ENCODE peak calls at places on chromosome 1, in six cellular contexts. X, R, K, A, E and Z are unnamed samples.

GRCh38 chr1:1556505-1556904 is 16.1 kb upstream of the TMEM240 start:
- DNase-seq in X (no peak), R (no peak), K (no peak), A (no peak), E (no peak), Z (no peak)

GRCh38 chr1:10784998-10785854 is 11.2 kb downstream of the CASZ1 start:
- DNase-seq in X (no peak), R (no peak), K (no peak), A (no peak), E (no peak), Z (peak)

GRCh38 chr1:164771568-164772350 is 212.8 kb downstream of the PBX1 start:
- DNase-seq in X (peak), R (peak), K (no peak), A (no peak), E (no peak), Z (no peak)

GRCh38 chr1:21229246-21230000 is 52.7 kb upstream of the EIF4G3 start:
- DNase-seq in X (no peak), R (no peak), K (no peak), A (no peak), E (no peak), Z (no peak)

GRCh38 chr1:215636258-215636965 is 69.3 kb downstream of the KCTD3 start:
- DNase-seq in X (no peak), R (no peak), K (no peak), A (no peak), E (no peak), Z (no peak)

GRCh38 chr1:61053281-61053711 is 29.1 kb upstream of the NFIA start:
- DNase-seq in X (no peak), R (no peak), K (no peak), A (no peak), E (no peak), Z (no peak)

GRCh38 chr1:8712413-8713229 is 104.8 kb downstream of the RERE start:
- DNase-seq in X (peak), R (peak), K (no peak), A (peak), E (no peak), Z (no peak)

GRCh38 chr1:160070243-160071163 is 543 bp upstream of the KCNJ10 start:
- DNase-seq in X (peak), R (peak), K (no peak), A (no peak), E (peak), Z (peak)

GRCh38 chr1:99969729-99970591 is at the start of gene SLC35A3:
- DNase-seq in X (peak), R (peak), K (peak), A (peak), E (peak), Z (peak)

GRCh38 chr1:205986291-205986690 is 16.9 kb downstream of the RAB7B start:
- DNase-seq in X (no peak), R (no peak), K (no peak), A (no peak), E (no peak), Z (no peak)

GRCh38 chr1:114037503-114037890 is 58.2 kb downstream of the OLFML3 start:
- DNase-seq in X (peak), R (no peak), K (no peak), A (no peak), E (no peak), Z (no peak)

GRCh38 chr1:43930168-43930948 is 3.2 kb upstream of the ARTN start:
- DNase-seq in X (peak), R (no peak), K (no peak), A (no peak), E (no peak), Z (no peak)

GRCh38 chr1:64546018-64546417 is 76.1 kb downstream of the CACHD1 start:
- DNase-seq in X (peak), R (no peak), K (no peak), A (no peak), E (no peak), Z (no peak)

GRCh38 chr1:110136911-110137310 is 13.4 kb upstream of the SLC6A17 start:
- DNase-seq in X (peak), R (no peak), K (no peak), A (no peak), E (no peak), Z (peak)

GRCh38 chr1:70361727-70362413 is 7.3 kb upstream of the ANKRD13C start:
- DNase-seq in X (peak), R (peak), K (no peak), A (no peak), E (no peak), Z (no peak)

GRCh38 chr1:186722711-186723309 is 42.6 kb upstream of the PTGS2 start:
- DNase-seq in X (peak), R (peak), K (no peak), A (no peak), E (no peak), Z (no peak)

GRCh38 chr1:17596186-17596585 is 56.7 kb downstream of the ARHGEF10L start:
- DNase-seq in X (no peak), R (no peak), K (no peak), A (no peak), E (no peak), Z (no peak)

GRCh38 chr1:40868051-40868723 is 6.0 kb upstream of the CITED4 start:
- DNase-seq in X (no peak), R (peak), K (no peak), A (peak), E (no peak), Z (peak)

GRCh38 chr1:92901699-92902405 is 59.4 kb downstream of the DIPK1A start:
- DNase-seq in X (no peak), R (no peak), K (no peak), A (no peak), E (no peak), Z (no peak)

GRCh38 chr1:157404063-157404501 is 148.2 kb downstream of the FCRL5 start:
- DNase-seq in X (no peak), R (peak), K (no peak), A (no peak), E (no peak), Z (no peak)

GRCh38 chr1:207050428-207050767 is 610 bp downstream of the YOD1 start:
- DNase-seq in X (peak), R (no peak), K (no peak), A (no peak), E (no peak), Z (no peak)

GRCh38 chr1:226619031-226619430 is 70.5 kb downstream of the STUM start:
- DNase-seq in X (no peak), R (no peak), K (no peak), A (no peak), E (no peak), Z (no peak)

GRCh38 chr1:118990513-118991131 is 2.5 kb upstream of the TBX15 start:
- DNase-seq in X (no peak), R (no peak), K (no peak), A (no peak), E (no peak), Z (no peak)

GRCh38 chr1:214551052-214551435 is 358 bp downstream of the PTPN14 start:
- DNase-seq in X (peak), R (no peak), K (no peak), A (no peak), E (no peak), Z (peak)

GRCh38 chr1:36710008-36710407 is 227.3 kb upstream of the CSF3R start:
- DNase-seq in X (no peak), R (no peak), K (no peak), A (no peak), E (no peak), Z (no peak)

GRCh38 chr1:150018165-150018564 is 7.6 kb upstream of the OTUD7B start:
- DNase-seq in X (no peak), R (no peak), K (no peak), A (no peak), E (no peak), Z (no peak)

GRCh38 chr1:21318714-21319159 is 28.5 kb upstream of the ECE1 start:
- DNase-seq in X (no peak), R (no peak), K (no peak), A (no peak), E (no peak), Z (peak)

GRCh38 chr1:67489643-67490042 is 59.4 kb upstream of the SERBP1 start:
- DNase-seq in X (peak), R (peak), K (peak), A (no peak), E (no peak), Z (no peak)

GRCh38 chr1:117366982-117367768 is at the start of gene MAN1A2:
- DNase-seq in X (peak), R (peak), K (peak), A (no peak), E (peak), Z (peak)

GRCh38 chr1:30768830-30769718 is 11.5 kb upstream of the LAPTM5 start:
- DNase-seq in X (no peak), R (peak), K (no peak), A (no peak), E (no peak), Z (no peak)

DNA sequence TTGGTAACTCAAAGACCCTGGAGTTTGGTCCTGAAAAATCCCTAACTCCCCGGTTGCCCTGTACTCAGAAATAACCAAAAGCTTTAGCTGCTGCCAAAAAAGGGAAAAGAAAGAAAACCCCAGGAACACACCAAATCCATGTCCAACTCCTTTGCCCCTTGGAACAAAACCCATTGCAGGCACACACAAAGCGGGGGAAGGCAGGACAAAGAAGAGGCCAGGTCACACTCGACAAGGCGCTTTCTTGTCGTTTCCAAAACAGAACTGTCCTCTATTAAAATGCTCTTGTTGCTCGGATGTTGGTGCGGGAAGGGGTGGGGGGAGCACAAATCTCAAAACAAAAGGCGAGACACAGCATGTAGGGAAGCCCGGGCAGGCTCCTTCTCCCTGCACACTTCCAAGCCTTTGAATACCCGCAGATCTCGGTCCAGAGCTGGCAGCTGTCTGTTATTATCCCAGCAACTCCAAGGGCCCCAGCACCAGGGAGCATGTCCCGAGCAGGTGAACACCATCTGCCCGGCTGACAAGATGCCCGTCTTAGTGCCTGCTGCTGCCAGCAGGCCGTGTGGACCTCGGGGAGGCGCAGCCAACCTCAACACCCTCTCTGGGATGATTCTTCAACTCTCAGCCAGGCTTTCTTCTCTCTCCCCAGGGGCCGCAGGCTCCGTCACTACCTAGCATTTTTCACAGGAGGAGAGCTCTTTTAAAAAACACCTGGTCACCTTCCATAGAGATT is 96.4 kb downstream of the SSBP3 start:
- DNase-seq in X (peak), R (no peak), K (no peak), A (no peak), E (no peak), Z (no peak)
- TF ChIP-seq POLR2AphosphoS5 in X (no peak), R (no peak), K (no peak), A (no peak), E (no peak), Z (no peak)

GRCh38 chr1:50106095-50106761 is 2.5 kb upstream of the ELAVL4 start:
- DNase-seq in X (no peak), R (no peak), K (no peak), A (no peak), E (no peak), Z (no peak)

GRCh38 chr1:50109647-50110075 is 941 bp downstream of the ELAVL4 start:
- DNase-seq in X (peak), R (no peak), K (no peak), A (no peak), E (no peak), Z (no peak)

GRCh38 chr1:50108497-50109073 is at the start of gene ELAVL4:
- DNase-seq in X (peak), R (no peak), K (no peak), A (no peak), E (no peak), Z (no peak)

GRCh38 chr1:50110084-50110615 is 1.4 kb downstream of the ELAVL4 start:
- DNase-seq in X (no peak), R (no peak), K (no peak), A (no peak), E (no peak), Z (no peak)

DNA sequence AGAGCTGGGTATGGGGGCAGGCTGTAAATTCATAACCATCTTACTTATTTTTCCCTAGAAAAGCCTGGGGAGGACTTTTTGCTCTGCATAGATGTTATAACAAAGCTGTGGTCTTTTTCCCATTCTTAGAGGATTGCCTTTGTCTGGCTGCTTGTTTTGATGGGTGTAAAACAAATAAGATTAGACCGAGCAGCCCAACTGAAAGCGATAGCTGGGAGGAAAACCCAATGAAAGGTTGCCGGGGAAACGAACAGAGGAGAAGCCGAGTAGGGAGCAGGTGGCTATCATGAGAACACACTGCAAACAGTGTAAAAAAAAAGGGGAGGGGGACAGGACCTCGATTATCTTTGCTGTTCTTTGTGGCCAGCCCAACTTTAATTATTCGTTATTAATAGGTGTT is 1.9 kb downstream of the ELAVL4 start:
- DNase-seq in X (peak), R (no peak), K (no peak), A (no peak), E (no peak), Z (no peak)
- TF ChIP-seq POLR2AphosphoS5 in X (no peak), R (no peak), K (no peak), A (no peak), E (no peak), Z (no peak)

GRCh38 chr1:32665915-32666314 is 14.9 kb downstream of the RBBP4 start:
- DNase-seq in X (no peak), R (no peak), K (no peak), A (no peak), E (no peak), Z (no peak)

DNA sequence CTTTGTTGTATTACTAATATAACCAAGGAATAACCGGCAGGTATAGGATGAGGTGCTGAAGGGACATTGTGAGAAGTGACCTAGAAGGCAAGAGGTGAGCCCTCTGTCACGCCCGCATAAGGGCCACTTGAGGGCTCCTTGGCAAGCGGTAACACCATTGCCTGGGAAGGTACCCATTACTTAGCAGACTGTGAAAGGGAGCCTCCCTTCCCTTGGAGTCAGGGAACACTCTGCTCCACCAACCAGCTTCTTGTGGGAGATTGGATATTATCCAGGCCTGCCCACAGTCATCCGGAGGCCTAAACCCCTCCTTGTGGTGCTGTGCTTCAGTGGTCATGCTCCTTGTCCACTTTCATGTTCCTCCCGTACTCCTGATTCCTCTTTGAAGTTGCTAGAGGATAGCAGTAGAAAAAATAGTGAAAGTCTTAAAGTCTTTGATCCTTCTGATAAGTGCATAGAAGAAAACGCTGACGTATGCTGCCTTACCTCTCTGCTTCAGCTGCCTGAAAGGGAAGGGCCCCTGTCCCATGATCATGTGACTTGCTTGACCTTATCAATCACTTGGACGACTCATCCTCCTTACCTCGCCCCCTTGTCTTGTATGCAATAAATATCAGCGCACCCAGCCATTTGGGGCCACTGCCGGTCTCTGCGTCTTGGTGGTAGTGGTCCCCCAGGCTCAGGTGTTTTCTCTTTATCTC is 16.0 kb downstream of the RBBP4 start:
- DNase-seq in X (no peak), R (no peak), K (no peak), A (no peak), E (no peak), Z (no peak)
- TF ChIP-seq POLR2AphosphoS5 in X (no peak), R (no peak), K (no peak), A (no peak), E (no peak), Z (no peak)

DNA sequence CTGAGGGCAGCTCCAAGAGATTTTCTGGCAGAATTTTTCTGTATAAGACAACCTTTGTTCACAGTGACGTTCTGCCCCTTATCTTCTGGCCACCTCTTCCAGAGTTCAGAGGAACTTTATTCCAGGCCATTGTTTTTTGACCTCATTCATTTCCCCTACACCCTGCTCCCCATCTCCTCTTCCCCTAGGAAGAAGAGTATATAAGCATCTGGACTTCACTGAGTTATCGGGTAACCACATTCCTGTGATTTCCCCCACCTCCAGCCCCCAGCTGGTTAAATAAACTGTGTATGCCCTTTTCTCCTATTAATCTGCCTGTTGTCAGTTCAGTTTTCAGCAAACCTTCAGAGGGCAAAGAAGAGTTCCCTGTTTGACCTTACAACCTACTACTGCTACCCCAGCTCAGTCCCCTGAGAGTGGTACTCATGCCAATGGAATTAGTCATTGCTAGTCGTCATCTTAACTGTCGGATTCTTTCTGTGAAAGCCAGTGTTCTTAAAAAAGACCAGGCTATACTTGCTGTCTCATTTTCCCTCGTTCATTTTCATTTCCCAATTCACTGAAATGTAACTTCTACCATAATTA is 14.3 kb upstream of the ALG14 start:
- DNase-seq in X (peak), R (peak), K (no peak), A (no peak), E (no peak), Z (no peak)
- TF ChIP-seq POLR2AphosphoS5 in X (no peak), R (peak), K (no peak), A (no peak), E (no peak), Z (no peak)